ENCODE peak calls at places on chromosomes 16 and 17, in five cellular contexts. One of them, this sample, is unnamed.

GRCh38 chr16:30340621-30341020 is 14.5 kb downstream of the CD2BP2 start:
- DNase-seq in neural progenitor cell: no peak
- DNase-seq in GM23248: no peak
- DNase-seq in GM04503: no peak
- DNase-seq in CD8-positive, alpha-beta memory T cell: no peak
- DNase-seq in this sample: no peak

GRCh38 chr16:84082835-84083569 is 33.7 kb downstream of the MBTPS1 start:
- DNase-seq in neural progenitor cell: no peak
- DNase-seq in GM23248: no peak
- DNase-seq in GM04503: no peak
- DNase-seq in CD8-positive, alpha-beta memory T cell: no peak
- DNase-seq in this sample: no peak

GRCh38 chr17:42329025-42329976 is 41.0 kb downstream of the STAT5A start:
- DNase-seq in neural progenitor cell: peak
- DNase-seq in GM23248: peak
- DNase-seq in GM04503: peak
- DNase-seq in CD8-positive, alpha-beta memory T cell: no peak
- DNase-seq in this sample: peak

GRCh38 chr17:81040791-81041337 is 5.9 kb downstream of the BAIAP2 start:
- DNase-seq in neural progenitor cell: peak
- DNase-seq in GM23248: peak
- DNase-seq in GM04503: no peak
- DNase-seq in CD8-positive, alpha-beta memory T cell: no peak
- DNase-seq in this sample: no peak

GRCh38 chr17:68768804-68769203 is 167.6 kb upstream of the FAM20A start:
- DNase-seq in neural progenitor cell: no peak
- DNase-seq in GM23248: peak
- DNase-seq in GM04503: no peak
- DNase-seq in CD8-positive, alpha-beta memory T cell: no peak
- DNase-seq in this sample: no peak

GRCh38 chr17:29613371-29613837 is 9.3 kb downstream of the CORO6 start:
- DNase-seq in neural progenitor cell: peak
- DNase-seq in GM23248: peak
- DNase-seq in GM04503: no peak
- DNase-seq in CD8-positive, alpha-beta memory T cell: peak
- DNase-seq in this sample: peak

GRCh38 chr16:87725596-87726235 is 40.1 kb downstream of the KLHDC4 start:
- DNase-seq in neural progenitor cell: no peak
- DNase-seq in GM23248: no peak
- DNase-seq in GM04503: no peak
- DNase-seq in CD8-positive, alpha-beta memory T cell: no peak
- DNase-seq in this sample: peak

GRCh38 chr17:20774472-20775135 is 195.1 kb downstream of the CDRT15L2 start:
- DNase-seq in neural progenitor cell: no peak
- DNase-seq in GM23248: peak
- DNase-seq in GM04503: no peak
- DNase-seq in CD8-positive, alpha-beta memory T cell: no peak
- DNase-seq in this sample: no peak

GRCh38 chr16:50460538-50461399 is 87.4 kb upstream of the NKD1 start:
- DNase-seq in neural progenitor cell: no peak
- DNase-seq in GM23248: no peak
- DNase-seq in GM04503: no peak
- DNase-seq in CD8-positive, alpha-beta memory T cell: no peak
- DNase-seq in this sample: no peak